ENCODE peak calls at places on chromosome 20, in nine cellular contexts. V is Caco-2; F is activated CD4-positive, CD25-positive, alpha-beta regulatory T cell; O is hypothalamus; Y is EL; A is activated T-cell treated with anti-CD3 and anti-CD28 coated beads, Interleukin-2, amount 50 U/mL, for 72 hours; H is astrocyte of the spinal cord; C is tibial artery; I is mesothelial cell of epicardium. R is an unnamed sample.

GRCh38 chr20:59398552-59399265 is 98.3 kb downstream of the EDN3 start:
- DNase-seq in Y (no peak), O (no peak), F (no peak), A (no peak), V (no peak), I (no peak), H (no peak), C (no peak), R (no peak)

GRCh38 chr20:46128310-46129151 is 10.4 kb downstream of the CD40 start:
- DNase-seq in A (no peak), F (no peak), H (no peak), I (no peak), C (no peak), Y (no peak), V (peak; percentile 49), O (no peak), R (no peak)

GRCh38 chr20:57167971-57168693 is 98.3 kb downstream of the BMP7 start:
- DNase-seq in I (no peak), C (no peak), Y (peak; percentile 45), F (no peak), V (no peak), O (no peak), A (no peak), H (no peak), R (peak; percentile 56)

GRCh38 chr20:37259865-37260264 is 1.7 kb downstream of the GHRH start:
- DNase-seq in C (no peak), A (no peak), O (no peak), I (no peak), V (no peak), Y (no peak), F (no peak), H (no peak), R (no peak)

GRCh38 chr20:59812286-59813125 is 120.9 kb downstream of the SYCP2 start:
- DNase-seq in C (no peak), V (no peak), Y (no peak), O (no peak), F (no peak), H (no peak), A (no peak), I (no peak), R (no peak)

GRCh38 chr20:49283176-49283702 is 5.4 kb upstream of the ZNFX1 start:
- DNase-seq in F (no peak), I (no peak), O (no peak), A (no peak), Y (peak; percentile 41), H (no peak), V (peak; percentile 30), C (no peak), R (no peak)

GRCh38 chr20:45301824-45302251 is 4.8 kb upstream of the RBPJL start:
- DNase-seq in I (no peak), Y (no peak), V (no peak), F (no peak), C (no peak), O (no peak), H (no peak), A (no peak), R (no peak)

GRCh38 chr20:57467742-57468141 is 57.2 kb downstream of the CTCFL start:
- DNase-seq in V (no peak), H (no peak), I (no peak), F (no peak), O (no peak), C (no peak), Y (no peak), A (no peak), R (no peak)

GRCh38 chr20:62914970-62915457 is 11.3 kb downstream of the DIDO1 start:
- DNase-seq in C (no peak), Y (no peak), A (no peak), F (no peak), V (peak; percentile 47), H (peak; percentile 55), I (no peak), O (no peak), R (peak; percentile 33)

GRCh38 chr20:50129662-50130345 is 16.9 kb upstream of the UBE2V1 start:
- DNase-seq in O (no peak), I (no peak), A (no peak), Y (no peak), V (peak; percentile 83), H (no peak), C (no peak), F (no peak), R (no peak)

GRCh38 chr20:48177058-48177457 is 391.8 kb upstream of the SULF2 start:
- DNase-seq in Y (no peak), I (no peak), H (no peak), V (no peak), O (no peak), C (no peak), F (no peak), A (no peak), R (no peak)

GRCh38 chr20:63628246-63628975 is 1.5 kb upstream of the GMEB2 start:
- DNase-seq in C (no peak), F (no peak), H (peak; percentile 69), Y (peak; percentile 74), O (no peak), A (peak; percentile 76), I (no peak), V (peak; percentile 84), R (peak; percentile 80)

GRCh38 chr20:47489448-47489872 is 12.2 kb upstream of the NCOA3 start:
- DNase-seq in A (no peak), Y (no peak), F (peak; percentile 28), H (no peak), V (no peak), C (peak; percentile 53), I (no peak), O (no peak), R (no peak)

GRCh38 chr20:24581443-24582170 is 112.2 kb downstream of the SYNDIG1 start:
- DNase-seq in O (no peak), A (no peak), V (no peak), F (no peak), I (no peak), C (no peak), H (no peak), Y (no peak), R (no peak)

GRCh38 chr20:61849822-61850221 is 215.9 kb downstream of the TAF4 start:
- DNase-seq in V (no peak), H (no peak), A (no peak), C (no peak), F (no peak), I (no peak), O (no peak), Y (no peak), R (no peak)

GRCh38 chr20:33828326-33828834 is 17.2 kb downstream of the CHMP4B start:
- DNase-seq in C (no peak), Y (no peak), A (no peak), I (no peak), H (no peak), V (no peak), O (no peak), F (no peak), R (no peak)

GRCh38 chr20:313402-313801 is 11.9 kb upstream of the SOX12 start:
- DNase-seq in I (no peak), O (no peak), V (no peak), F (no peak), H (no peak), Y (no peak), A (no peak), C (no peak), R (no peak)

GRCh38 chr20:52129611-52130010 is 62.0 kb downstream of the ZFP64 start:
- DNase-seq in O (no peak), A (no peak), Y (peak; percentile 28), H (no peak), I (no peak), F (no peak), V (no peak), C (no peak), R (no peak)

GRCh38 chr20:60872224-60872623 is 379.8 kb upstream of the CDH4 start:
- DNase-seq in C (no peak), O (no peak), A (no peak), V (no peak), H (no peak), I (no peak), Y (no peak), F (no peak), R (no peak)

GRCh38 chr20:3896853-3897252 is 7.7 kb downstream of the PANK2 start:
- DNase-seq in I (no peak), F (no peak), H (no peak), V (peak; percentile 20), O (no peak), Y (no peak), A (no peak), C (peak; percentile 13), R (no peak)

GRCh38 chr20:2701671-2702081 is 9.1 kb downstream of the EBF4 start:
- DNase-seq in Y (no peak), C (no peak), F (no peak), A (no peak), I (no peak), V (no peak), H (no peak), O (no peak), R (no peak)